ENCODE peak calls at places on chromosomes 3 and 15, in six cellular contexts. E, M, R, A, N and Q are unnamed samples.

GRCh38 chr3:141454055-141454454 is 32.8 kb upstream of the RASA2 start:
- DNase-seq in M (no peak), A (no peak), N (no peak), E (no peak), R (no peak), Q (no peak)

GRCh38 chr15:27082526-27082925 is 111.5 kb downstream of the GABRG3 start:
- DNase-seq in N (no peak), A (no peak), R (no peak), E (no peak), M (peak; percentile 80), Q (no peak)

GRCh38 chr15:99110581-99111320 is 5.9 kb downstream of the SYNM start:
- DNase-seq in N (no peak), E (no peak), A (no peak), M (no peak), R (no peak), Q (no peak)

GRCh38 chr15:83920115-83920514 is 266.2 kb downstream of the ADAMTSL3 start:
- DNase-seq in M (no peak), A (no peak), E (no peak), R (no peak), N (no peak), Q (no peak)

GRCh38 chr3:58355174-58355573 is 22.5 kb downstream of the PXK start:
- DNase-seq in N (no peak), M (no peak), R (no peak), E (no peak), A (no peak), Q (no peak)

GRCh38 chr3:194272221-194272620 is 78.9 kb downstream of the CPN2 start:
- DNase-seq in E (no peak), R (no peak), N (peak; percentile 7), A (no peak), M (no peak), Q (peak; percentile 55)

GRCh38 chr15:99614749-99615288 is 49.0 kb downstream of the MEF2A start:
- DNase-seq in A (no peak), R (no peak), N (no peak), M (no peak), E (no peak), Q (peak; percentile 46)

GRCh38 chr3:11482024-11482423 is 161.7 kb downstream of the VGLL4 start:
- DNase-seq in R (no peak), M (no peak), E (no peak), A (peak; percentile 62), N (peak; percentile 30), Q (peak; percentile 22)

GRCh38 chr3:141913150-141913811 is 36.8 kb downstream of the ATP1B3 start:
- DNase-seq in E (peak; percentile 58), A (no peak), M (no peak), R (no peak), N (peak; percentile 39), Q (no peak)

GRCh38 chr3:127043731-127044510 is 61.0 kb downstream of the PLXNA1 start:
- DNase-seq in A (no peak), N (no peak), E (no peak), M (no peak), R (no peak), Q (no peak)

GRCh38 chr3:127042634-127043033 is 59.7 kb downstream of the PLXNA1 start:
- DNase-seq in E (no peak), N (no peak), A (no peak), R (no peak), M (no peak), Q (no peak)

GRCh38 chr3:127041264-127041820 is 58.4 kb downstream of the PLXNA1 start:
- DNase-seq in M (no peak), R (no peak), A (no peak), N (no peak), E (no peak), Q (no peak)

GRCh38 chr3:127041933-127042332 is 59.0 kb downstream of the PLXNA1 start:
- DNase-seq in R (no peak), E (no peak), N (no peak), M (no peak), A (no peak), Q (no peak)

DNA sequence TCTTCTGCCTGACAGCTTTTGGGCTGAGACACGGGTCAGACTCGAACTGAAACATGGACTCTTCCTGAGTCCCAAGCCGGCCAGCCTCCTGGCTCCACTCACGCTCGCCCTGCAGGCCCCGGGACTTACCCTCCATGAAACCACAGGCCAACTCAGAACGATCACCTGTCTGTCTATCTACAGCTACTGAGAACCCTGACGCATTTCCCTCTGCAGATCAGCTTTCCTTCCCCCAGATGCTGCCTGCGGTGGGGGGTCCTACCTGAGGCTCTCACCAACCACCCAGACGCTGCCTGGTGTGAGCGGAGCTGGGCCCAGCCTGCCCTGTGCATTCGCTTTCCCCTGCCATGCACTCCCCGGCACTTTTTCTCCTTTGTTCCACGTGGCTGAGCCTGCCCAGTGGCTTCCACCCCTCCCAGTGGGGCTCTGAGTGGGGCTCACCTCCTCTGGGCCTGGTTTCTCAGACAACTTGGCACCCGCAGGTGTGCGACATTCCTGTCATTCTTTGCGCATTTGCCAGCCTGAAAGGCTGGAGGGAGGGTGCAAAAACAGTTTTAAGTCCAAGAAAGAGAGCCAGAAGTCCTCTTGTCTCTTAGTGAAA is 60.2 kb downstream of the PLXNA1 start:
- DNase-seq in R (no peak), N (no peak), E (no peak), A (peak; percentile 53), M (no peak), Q (peak; percentile 75)
- TF ChIP-seq POLR2AphosphoS5 in R (no peak), N (no peak), E (no peak), A (no peak), M (no peak), Q (peak; percentile 35)

GRCh38 chr3:13597661-13598060 is 48.7 kb downstream of the FBLN2 start:
- DNase-seq in E (no peak), M (no peak), N (no peak), A (no peak), R (no peak), Q (no peak)
- TF ChIP-seq EP300 in E (no peak), M (no peak), N (no peak), A (no peak), R (no peak), Q (no peak)

GRCh38 chr3:86257955-86258641 is 732.9 kb downstream of the VGLL3 start:
- DNase-seq in M (no peak), N (no peak), A (no peak), E (no peak), R (no peak), Q (no peak)
- TF ChIP-seq CTCF in M (no peak), N (no peak), A (no peak), E (no peak), R (no peak), Q (no peak)

DNA sequence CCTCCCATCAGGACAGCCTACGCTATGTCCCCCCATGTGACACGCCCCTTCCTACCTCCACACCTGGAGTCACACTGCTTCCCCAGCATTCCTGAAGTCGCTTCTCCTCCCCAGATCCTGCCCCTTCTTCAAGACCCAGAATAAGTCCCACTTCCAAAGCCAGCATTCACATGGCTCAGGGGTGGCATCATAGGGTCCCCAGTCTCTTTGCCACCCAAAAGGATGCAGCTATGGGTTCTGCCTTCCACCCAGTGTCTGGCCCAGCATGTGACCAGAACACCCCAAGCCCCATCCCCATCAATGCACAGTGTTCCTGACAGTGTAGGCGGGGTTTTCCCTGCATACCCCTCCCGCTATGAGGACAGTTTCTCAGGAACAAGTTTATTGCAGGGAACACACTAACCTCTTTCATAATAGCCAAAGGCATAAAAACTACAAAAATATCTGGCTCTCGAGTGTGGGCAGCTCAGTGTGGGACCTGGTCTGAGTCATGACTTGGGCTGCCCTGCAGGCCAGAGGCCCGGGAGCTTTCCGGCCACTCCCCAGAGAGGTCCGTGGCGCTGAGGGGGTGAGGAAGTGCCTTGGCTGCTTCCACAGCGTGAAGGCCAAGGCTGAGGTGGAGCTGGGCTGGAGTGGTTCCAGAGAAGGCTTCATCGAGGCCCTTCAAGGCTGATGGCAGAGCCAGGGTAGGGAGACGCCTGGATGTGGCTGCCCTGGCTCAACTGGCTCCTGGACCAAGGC is 5.8 kb downstream of the ISLR start:
- DNase-seq in A (no peak), N (peak; percentile 27), R (no peak), M (no peak), E (peak; percentile 37), Q (peak; percentile 46)
- TF ChIP-seq POLR2AphosphoS5 in A (peak; percentile 36), N (no peak), R (no peak), M (peak; percentile 57), E (no peak), Q (no peak)

GRCh38 chr3:192867645-192868044 is 50.0 kb downstream of the MB21D2 start:
- DNase-seq in A (no peak), R (no peak), E (no peak), M (no peak), N (no peak), Q (no peak)

GRCh38 chr3:192870785-192871184 is 46.9 kb downstream of the MB21D2 start:
- DNase-seq in A (no peak), N (no peak), E (no peak), R (no peak), M (no peak), Q (no peak)

GRCh38 chr3:192864943-192865342 is 52.7 kb downstream of the MB21D2 start:
- DNase-seq in R (no peak), M (no peak), A (no peak), N (no peak), E (no peak), Q (no peak)

GRCh38 chr3:192866804-192867203 is 50.9 kb downstream of the MB21D2 start:
- DNase-seq in A (no peak), R (no peak), M (no peak), N (no peak), E (no peak), Q (no peak)

DNA sequence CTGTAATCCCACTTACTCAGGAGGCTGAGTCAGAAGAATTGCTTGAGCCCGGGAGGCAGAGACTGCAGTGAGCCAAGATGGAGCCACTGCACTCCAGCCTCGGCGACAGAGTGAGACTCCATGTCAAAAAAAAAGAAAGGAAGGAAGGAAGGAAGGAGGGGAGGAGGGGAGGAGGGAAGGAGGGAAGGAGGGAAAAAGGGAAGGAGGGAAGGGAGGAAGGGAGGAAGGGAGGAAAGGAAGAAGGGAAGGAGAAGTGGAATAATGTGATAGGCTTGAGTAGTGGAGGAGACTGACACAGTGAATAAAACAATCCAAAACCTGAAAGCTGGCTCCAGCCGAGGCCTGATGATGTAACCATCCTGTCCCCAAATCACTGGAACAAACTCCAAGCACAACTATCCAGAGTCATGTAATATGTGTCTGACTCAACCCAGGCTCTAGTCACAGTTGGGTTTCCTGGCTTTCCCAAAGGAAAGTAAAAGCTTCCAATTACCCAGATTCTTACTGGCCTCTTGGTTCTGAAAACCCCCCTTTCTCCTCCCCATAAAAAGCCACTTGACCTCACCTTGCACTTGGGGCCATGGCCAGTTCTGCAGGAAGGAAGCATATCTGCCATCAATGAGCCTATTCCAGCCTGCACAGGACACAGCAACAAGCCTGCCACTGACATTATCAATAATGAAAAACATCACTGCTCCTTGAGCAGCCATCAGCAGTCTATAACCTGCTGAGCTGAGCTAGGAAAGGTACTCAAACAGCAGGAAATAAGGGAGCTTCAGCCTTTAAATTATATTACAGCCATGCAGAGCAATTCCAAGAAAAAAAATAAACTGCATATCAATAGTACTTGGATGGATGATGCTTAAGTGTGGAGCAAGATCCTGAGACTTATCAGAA is 48.3 kb downstream of the MB21D2 start:
- DNase-seq in E (no peak), M (no peak), A (no peak), R (no peak), N (no peak), Q (no peak)
- TF ChIP-seq EP300 in E (no peak), M (no peak), A (no peak), R (no peak), N (no peak), Q (no peak)

DNA sequence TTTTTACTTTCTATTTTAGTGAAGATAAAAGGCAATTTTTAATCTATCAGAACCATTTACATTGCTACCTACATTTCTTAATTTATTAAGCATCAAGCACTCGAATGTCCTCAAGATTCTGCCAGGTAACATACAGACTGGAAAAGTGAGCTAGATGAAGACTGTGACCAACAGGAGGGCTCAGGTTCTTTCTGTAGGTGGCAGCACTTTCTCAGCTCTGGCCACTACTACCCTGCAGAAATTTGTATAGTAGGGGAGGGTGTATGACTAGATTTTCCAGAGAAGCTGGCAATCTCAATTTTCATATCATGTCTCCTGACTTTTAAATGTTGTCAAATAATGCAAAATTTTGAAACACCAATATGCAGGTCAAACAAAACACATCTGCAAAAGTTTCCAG is 165.0 kb upstream of the SUCLG2 start:
- DNase-seq in A (no peak), N (no peak), M (no peak), E (no peak), R (no peak), Q (no peak)
- TF ChIP-seq CTCF in A (no peak), N (peak; percentile 21), M (no peak), E (peak; percentile 18), R (peak; percentile 77), Q (no peak)